ENCODE peak calls at places on chromosomes 4 and X, in nine cellular contexts. N is frontal cortex; V is hepatocyte; K is dermis blood vessel endothelial cell; P is activated gamma-delta T cell; A is M059J; C is activated T-cell treated with anti-CD3 and anti-CD28 coated beads, Interleukin-2, amount 50 U/mL, for 72 hours; H is NCI-H2081; R is A172. Y is an unnamed sample.

GRCh38 chr4:121597346-121597934 is 99.3 kb downstream of the ANXA5 start:
- DNase-seq in N (no peak), V (no peak), K (no peak), P (no peak), A (peak), C (peak), H (no peak), R (peak), Y (peak)

GRCh38 chr4:127781303-127782024 is 658 bp upstream of the HSPA4L start:
- DNase-seq in N (peak), V (peak), K (peak), P (no peak), A (no peak), C (no peak), H (no peak), R (peak), Y (no peak)

GRCh38 chr4:141127884-141128283 is 5.4 kb downstream of the RNF150 start:
- DNase-seq in N (no peak), V (no peak), K (no peak), P (no peak), A (no peak), C (no peak), H (no peak), R (no peak), Y (no peak)

GRCh38 chr4:79959652-79960051 is 113.4 kb downstream of the ANTXR2 start:
- DNase-seq in N (no peak), V (no peak), K (no peak), P (no peak), A (no peak), C (no peak), H (no peak), R (no peak), Y (no peak)

GRCh38 chr4:88352062-88352461 is 26.6 kb upstream of the HERC6 start:
- DNase-seq in N (no peak), V (no peak), K (no peak), P (no peak), A (peak), C (no peak), H (no peak), R (peak), Y (peak)

GRCh38 chr4:87033902-87034301 is 99.1 kb downstream of the AFF1 start:
- DNase-seq in N (no peak), V (no peak), K (peak), P (no peak), A (no peak), C (no peak), H (no peak), R (no peak), Y (no peak)

GRCh38 chr4:177596035-177596434 is 153.8 kb upstream of the AGA start:
- DNase-seq in N (no peak), V (peak), K (peak), P (no peak), A (peak), C (peak), H (no peak), R (peak), Y (peak)

GRCh38 chrX:43474321-43474720 is 181.8 kb upstream of the MAOA start:
- DNase-seq in N (no peak), V (no peak), K (no peak), P (no peak), A (peak), C (no peak), H (no peak), R (no peak), Y (peak)

GRCh38 chr4:169649545-169650226 is 29.3 kb downstream of the CLCN3 start:
- DNase-seq in N (no peak), V (no peak), K (no peak), P (no peak), A (no peak), C (no peak), H (no peak), R (no peak), Y (no peak)

GRCh38 chr4:15396157-15396800 is 31.6 kb upstream of the C1QTNF7 start:
- DNase-seq in N (no peak), V (peak), K (peak), P (no peak), A (peak), C (peak), H (peak), R (peak), Y (peak)

GRCh38 chr4:184843984-184844554 is 18.3 kb upstream of the ACSL1 start:
- DNase-seq in N (no peak), V (peak), K (no peak), P (no peak), A (no peak), C (peak), H (no peak), R (no peak), Y (no peak)